ENCODE peak calls at places on chromosomes 6 and 20, in six cellular contexts. V is CD4-positive, CD25-positive, alpha-beta regulatory T cell; N is naive thymus-derived CD4-positive, alpha-beta T cell; Z is adrenal gland; E is transverse colon; C is uterus. T is an unnamed sample.
A peak's percentile ranks its signal among the peaks of the same experiment; 100 is the strongest.

GRCh38 chr6:129846761-129847160 is 14.4 kb downstream of the TMEM244 start:
- DNase-seq in V (no peak), N (no peak), Z (no peak), E (no peak), C (no peak), T (no peak)

GRCh38 chr20:34522969-34523871 is 7.0 kb downstream of the DYNLRB1 start:
- DNase-seq in V (peak; percentile 28), N (peak; percentile 46), Z (peak; percentile 77), E (peak; percentile 72), C (peak; percentile 39), T (no peak)

GRCh38 chr6:53921639-53922038 is 126.8 kb downstream of the LRRC1 start:
- DNase-seq in V (no peak), N (no peak), Z (no peak), E (no peak), C (no peak), T (no peak)

GRCh38 chr6:97133071-97133470 is 149.9 kb downstream of the MMS22L start:
- DNase-seq in V (no peak), N (no peak), Z (peak; percentile 42), E (no peak), C (no peak), T (peak; percentile 77)

GRCh38 chr6:55668625-55669024 is 89.6 kb upstream of the HMGCLL1 start:
- DNase-seq in V (no peak), N (no peak), Z (no peak), E (no peak), C (no peak), T (no peak)

GRCh38 chr6:7805828-7806227 is 79.9 kb downstream of the BMP6 start:
- DNase-seq in V (no peak), N (no peak), Z (no peak), E (no peak), C (no peak), T (no peak)

GRCh38 chr20:20837574-20838021 is 125.2 kb upstream of the RALGAPA2 start:
- DNase-seq in V (no peak), N (peak; percentile 25), Z (peak; percentile 54), E (peak; percentile 36), C (peak; percentile 21), T (peak; percentile 82)

GRCh38 chr6:106145741-106146227 is 59.6 kb downstream of the PRDM1 start:
- DNase-seq in V (no peak), N (no peak), Z (no peak), E (no peak), C (no peak), T (no peak)

GRCh38 chr6:133951881-133952814 is 876 bp upstream of the TBPL1 start:
- DNase-seq in V (peak; percentile 50), N (peak; percentile 30), Z (peak; percentile 58), E (peak; percentile 55), C (peak; percentile 61), T (peak; percentile 77)

GRCh38 chr6:15351631-15352030 is 105.8 kb downstream of the JARID2 start:
- DNase-seq in V (no peak), N (no peak), Z (peak; percentile 60), E (no peak), C (peak; percentile 47), T (no peak)

GRCh38 chr6:10633216-10633615 is 61.2 kb downstream of the C6orf52 start:
- DNase-seq in V (no peak), N (no peak), Z (no peak), E (no peak), C (no peak), T (no peak)

GRCh38 chr6:134529921-134530320 is 212.0 kb upstream of the SGK1 start:
- DNase-seq in V (no peak), N (peak; percentile 69), Z (no peak), E (no peak), C (no peak), T (no peak)

GRCh38 chr20:8583209-8584106 is 451.4 kb downstream of the PLCB1 start:
- DNase-seq in V (no peak), N (no peak), Z (no peak), E (peak; percentile 13), C (no peak), T (no peak)

GRCh38 chr6:56046576-56046975 is 171.2 kb upstream of the BMP5 start:
- DNase-seq in V (no peak), N (no peak), Z (peak; percentile 13), E (peak; percentile 7), C (no peak), T (no peak)

GRCh38 chr20:38747495-38748096 is 664 bp upstream of the ACTR5 start:
- DNase-seq in V (no peak), N (no peak), Z (no peak), E (no peak), C (no peak), T (no peak)

GRCh38 chr6:168285456-168285855 is 34.1 kb downstream of the DACT2 start:
- DNase-seq in V (no peak), N (no peak), Z (no peak), E (no peak), C (no peak), T (no peak)

GRCh38 chr20:59242714-59243626 is 57.4 kb upstream of the EDN3 start:
- DNase-seq in V (no peak), N (no peak), Z (no peak), E (no peak), C (no peak), T (no peak)

GRCh38 chr20:46962452-46963195 is 68.0 kb downstream of the EYA2 start:
- DNase-seq in V (no peak), N (no peak), Z (no peak), E (no peak), C (no peak), T (no peak)

GRCh38 chr6:157228421-157229218 is 94.7 kb downstream of the TMEM242 start:
- DNase-seq in V (no peak), N (no peak), Z (no peak), E (no peak), C (no peak), T (no peak)

DNA sequence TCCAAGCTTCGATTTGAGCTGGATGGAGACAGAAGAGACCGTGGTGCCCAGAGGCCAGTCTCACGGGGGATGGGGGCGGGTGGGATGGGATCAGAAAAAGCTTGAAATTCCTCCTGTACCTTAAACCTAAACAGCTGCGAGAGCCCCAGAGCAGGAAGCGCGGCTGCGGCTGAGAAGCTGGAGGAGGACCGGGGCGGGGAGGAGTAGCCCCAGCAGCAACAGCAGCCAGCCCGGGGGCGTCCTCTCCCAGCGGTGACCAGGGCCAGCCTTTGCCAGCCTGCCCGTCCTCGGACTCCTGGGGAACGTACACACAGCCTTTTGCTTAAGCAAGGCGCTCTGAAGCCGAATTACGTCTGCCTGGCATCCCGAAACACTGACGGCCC is 17.4 kb upstream of the PRDM13 start:
- DNase-seq in V (no peak), N (no peak), Z (no peak), E (no peak), C (no peak), T (no peak)
- H3K27me3 ChIP-seq in V (peaks cover 59% of the 10 kb centered on the region), N (peaks cover 19% of the 10 kb centered on the region), Z (peaks cover 53% of the 10 kb centered on the region), E (peaks cover 81% of the 10 kb centered on the region), C (peaks cover 46% of the 10 kb centered on the region), T (peaks cover 63% of the 10 kb centered on the region)

DNA sequence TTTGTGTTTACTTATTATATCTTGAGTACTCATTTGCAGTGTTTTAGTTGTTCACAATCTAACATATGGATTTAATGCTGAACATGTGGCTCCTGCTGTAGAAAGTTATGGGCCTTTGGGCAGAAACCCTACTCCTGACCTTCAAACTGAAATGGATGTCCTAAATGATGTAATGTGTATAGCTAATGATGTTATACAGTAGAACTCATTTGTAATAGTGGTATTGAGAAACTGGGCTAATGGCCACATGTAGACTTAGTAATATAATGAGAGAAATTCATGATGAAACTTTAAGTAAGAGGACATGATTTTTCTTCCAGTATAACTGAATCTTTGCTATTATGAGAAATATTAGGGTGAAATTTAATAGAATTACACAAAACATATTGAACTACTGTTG is 121.3 kb upstream of the PTPRK start:
- DNase-seq in V (no peak), N (no peak), Z (no peak), E (no peak), C (no peak), T (no peak)
- H3K27ac ChIP-seq in V (no peak overlapping the region), N (no peak overlapping the region), Z (no peak overlapping the region), E (no peak overlapping the region), C (no peak overlapping the region), T (no peak overlapping the region)

GRCh38 chr20:63021356-63022321 is 14.9 kb upstream of the BHLHE23 start:
- DNase-seq in V (no peak), N (no peak), Z (no peak), E (no peak), C (no peak), T (no peak)

GRCh38 chr20:63023071-63023835 is 16.5 kb upstream of the BHLHE23 start:
- DNase-seq in V (no peak), N (no peak), Z (no peak), E (no peak), C (no peak), T (no peak)

GRCh38 chr20:63023836-63024571 is 17.2 kb upstream of the BHLHE23 start:
- DNase-seq in V (no peak), N (no peak), Z (no peak), E (no peak), C (no peak), T (peak; percentile 36)

GRCh38 chr20:63020681-63021080 is 13.9 kb upstream of the BHLHE23 start:
- DNase-seq in V (no peak), N (no peak), Z (no peak), E (no peak), C (no peak), T (no peak)

DNA sequence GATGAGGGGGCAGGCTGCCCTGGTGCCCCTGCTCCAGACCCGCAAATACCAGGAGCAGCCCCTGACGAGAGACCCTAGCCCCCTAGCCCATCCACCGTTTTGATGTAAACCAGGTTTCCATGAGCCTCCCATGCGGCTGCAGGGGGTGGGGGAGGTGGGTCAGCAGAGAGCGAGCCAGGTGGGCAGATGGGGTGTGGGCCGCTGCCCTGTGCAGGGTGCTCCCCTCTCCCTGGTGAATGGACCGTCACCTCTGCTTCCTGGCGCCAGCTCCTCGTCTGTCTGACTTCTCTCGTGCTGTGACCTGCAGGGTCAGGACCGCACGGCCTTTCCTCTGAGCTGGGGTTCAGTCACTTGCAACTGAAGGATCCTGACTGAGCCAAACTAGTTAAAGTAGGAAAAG is 15.7 kb upstream of the BHLHE23 start:
- DNase-seq in V (no peak), N (no peak), Z (no peak), E (no peak), C (no peak), T (no peak)
- H3K27me3 ChIP-seq in V (peaks cover 2% of the 10 kb centered on the region), N (peaks cover 1% of the 10 kb centered on the region), Z (peaks cover 35% of the 10 kb centered on the region), E (peaks cover 97% of the 10 kb centered on the region), C (peaks cover 30% of the 10 kb centered on the region), T (peaks cover 62% of the 10 kb centered on the region)

GRCh38 chr20:62889871-62890270 is 28.2 kb upstream of the TCFL5 start:
- DNase-seq in V (no peak), N (no peak), Z (no peak), E (no peak), C (no peak), T (no peak)
- H3K27ac ChIP-seq in V (no peak overlapping the region), N (peak overlapping the region; percentile 68), Z (no peak overlapping the region), E (no peak overlapping the region), C (no peak overlapping the region), T (no peak overlapping the region)